ENCODE peak calls at places on chromosomes 1 and 21, in five cellular contexts. A is uterus; U is neuronal stem cell; T is CD4-positive, alpha-beta memory T cell; N is body of pancreas. L is an unnamed sample.

GRCh38 chr1:208203848-208204609 is 40.2 kb downstream of the PLXNA2 start:
- DNase-seq in A (no peak), U (no peak), T (no peak), N (no peak), L (peak)

GRCh38 chr1:76006234-76006633 is 68.3 kb upstream of the ST6GALNAC3 start:
- DNase-seq in A (no peak), U (no peak), T (no peak), N (peak), L (no peak)

GRCh38 chr1:13732971-13733667 is 33.1 kb downstream of the PRDM2 start:
- DNase-seq in A (no peak), U (no peak), T (peak), N (no peak), L (no peak)

GRCh38 chr1:245277276-245277675 is 122.5 kb downstream of the KIF26B start:
- DNase-seq in A (no peak), U (no peak), T (no peak), N (peak), L (no peak)

GRCh38 chr1:117828206-117828605 is 101.2 kb downstream of the GDAP2 start:
- DNase-seq in A (no peak), U (no peak), T (no peak), N (peak), L (peak)

GRCh38 chr1:24964811-24965570 is 34.9 kb upstream of the RUNX3 start:
- DNase-seq in A (no peak), U (no peak), T (peak), N (peak), L (no peak)

GRCh38 chr1:209937996-209938959 is at the start of gene SYT14:
- DNase-seq in A (no peak), U (peak), T (no peak), N (peak), L (no peak)

GRCh38 chr1:167076136-167076710 is 14.0 kb downstream of the GPA33 start:
- DNase-seq in A (no peak), U (no peak), T (no peak), N (no peak), L (no peak)

GRCh38 chr1:247482747-247483146 is 24.8 kb upstream of the OR2B11 start:
- DNase-seq in A (no peak), U (no peak), T (no peak), N (no peak), L (no peak)

GRCh38 chr1:22328331-22329170 is 123.1 kb upstream of the ZBTB40 start:
- DNase-seq in A (no peak), U (no peak), T (no peak), N (no peak), L (peak)

GRCh38 chr21:45540601-45540970 is 1.7 kb downstream of the SLC19A1 start:
- DNase-seq in A (peak), U (no peak), T (no peak), N (peak), L (peak)

GRCh38 chr1:31828341-31828740 is 12.5 kb upstream of the SPOCD1 start:
- DNase-seq in A (no peak), U (no peak), T (no peak), N (no peak), L (no peak)

GRCh38 chr1:231973840-231974239 is 347.2 kb downstream of the DISC1 start:
- DNase-seq in A (no peak), U (no peak), T (peak), N (no peak), L (no peak)

GRCh38 chr1:158180741-158181576 is at the start of gene CD1D:
- DNase-seq in A (peak), U (peak), T (no peak), N (peak), L (no peak)

GRCh38 chr1:224540535-224540934 is 75.6 kb upstream of the CNIH3 start:
- DNase-seq in A (no peak), U (no peak), T (no peak), N (no peak), L (no peak)

GRCh38 chr1:185401019-185401418 is 84.0 kb upstream of the IVNS1ABP start:
- DNase-seq in A (no peak), U (peak), T (no peak), N (no peak), L (no peak)

GRCh38 chr21:34073032-34073748 is at the start of the genes MRPS6 and SLC5A3:
- DNase-seq in A (peak), U (peak), T (peak), N (peak), L (peak)

GRCh38 chr1:11399250-11399649 is 79.7 kb upstream of the DISP3 start:
- DNase-seq in A (no peak), U (no peak), T (no peak), N (no peak), L (no peak)

GRCh38 chr1:169892819-169893644 is 664 bp downstream of the SCYL3 start:
- DNase-seq in A (peak), U (no peak), T (no peak), N (peak), L (peak)

GRCh38 chr21:44568667-44569556 is 4.6 kb upstream of the KRTAP10-4 start:
- DNase-seq in A (no peak), U (no peak), T (no peak), N (no peak), L (no peak)

GRCh38 chr1:245180496-245180895 is 25.7 kb downstream of the KIF26B start:
- DNase-seq in A (no peak), U (no peak), T (no peak), N (no peak), L (no peak)

GRCh38 chr1:2322593-2323295 is 68.6 kb downstream of the MORN1 start:
- DNase-seq in A (peak), U (no peak), T (no peak), N (peak), L (no peak)
- H3K4me3 ChIP-seq in A (peak), U (no peak), T (no peak), N (no peak), L (peak)

GRCh38 chr1:221723018-221723917 is 18.6 kb downstream of the DUSP10 start:
- DNase-seq in A (no peak), U (no peak), T (no peak), N (no peak), L (no peak)
- H3K27ac ChIP-seq in A (no peak), U (no peak), T (no peak), N (no peak), L (no peak)

GRCh38 chr1:212565571-212566305 is 42.8 kb upstream of the ATF3 start:
- DNase-seq in A (no peak), U (no peak), T (no peak), N (no peak), L (no peak)
- H3K4me3 ChIP-seq in A (no peak), U (no peak), T (no peak), N (no peak), L (no peak)

DNA sequence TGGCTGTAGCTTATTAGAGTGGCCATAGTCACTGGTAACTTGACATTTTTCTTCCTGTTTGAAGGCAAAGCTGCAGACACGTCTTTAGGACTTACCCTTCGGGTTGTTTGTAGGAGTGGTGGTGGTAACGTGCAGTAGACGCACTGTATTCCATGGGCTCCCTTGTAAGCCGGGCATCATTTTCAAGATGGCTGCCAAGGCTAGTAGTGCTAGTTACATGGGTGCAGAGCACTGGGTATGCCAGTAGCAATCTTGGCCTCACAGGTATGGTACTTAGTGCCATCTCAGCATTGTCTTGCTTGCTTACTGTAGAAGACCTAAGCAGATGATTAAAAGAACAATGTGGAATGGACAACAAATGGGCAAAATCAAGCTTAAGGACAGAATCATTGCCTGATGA is 1.9 kb downstream of the YBX1 start:
- DNase-seq in A (no peak), U (no peak), T (no peak), N (no peak), L (no peak)
- H3K27ac ChIP-seq in A (no peak), U (no peak), T (peak), N (no peak), L (no peak)

GRCh38 chr21:41926068-41926806 is 27.6 kb downstream of the C2CD2 start:
- DNase-seq in A (no peak), U (no peak), T (peak), N (peak), L (no peak)

GRCh38 chr21:41928621-41929220 is 25.1 kb downstream of the C2CD2 start:
- DNase-seq in A (no peak), U (no peak), T (no peak), N (no peak), L (no peak)

GRCh38 chr21:41929248-41929647 is 24.6 kb downstream of the C2CD2 start:
- DNase-seq in A (no peak), U (no peak), T (no peak), N (no peak), L (no peak)

GRCh38 chr21:41926807-41927171 is 27.0 kb downstream of the C2CD2 start:
- DNase-seq in A (no peak), U (no peak), T (no peak), N (no peak), L (no peak)

DNA sequence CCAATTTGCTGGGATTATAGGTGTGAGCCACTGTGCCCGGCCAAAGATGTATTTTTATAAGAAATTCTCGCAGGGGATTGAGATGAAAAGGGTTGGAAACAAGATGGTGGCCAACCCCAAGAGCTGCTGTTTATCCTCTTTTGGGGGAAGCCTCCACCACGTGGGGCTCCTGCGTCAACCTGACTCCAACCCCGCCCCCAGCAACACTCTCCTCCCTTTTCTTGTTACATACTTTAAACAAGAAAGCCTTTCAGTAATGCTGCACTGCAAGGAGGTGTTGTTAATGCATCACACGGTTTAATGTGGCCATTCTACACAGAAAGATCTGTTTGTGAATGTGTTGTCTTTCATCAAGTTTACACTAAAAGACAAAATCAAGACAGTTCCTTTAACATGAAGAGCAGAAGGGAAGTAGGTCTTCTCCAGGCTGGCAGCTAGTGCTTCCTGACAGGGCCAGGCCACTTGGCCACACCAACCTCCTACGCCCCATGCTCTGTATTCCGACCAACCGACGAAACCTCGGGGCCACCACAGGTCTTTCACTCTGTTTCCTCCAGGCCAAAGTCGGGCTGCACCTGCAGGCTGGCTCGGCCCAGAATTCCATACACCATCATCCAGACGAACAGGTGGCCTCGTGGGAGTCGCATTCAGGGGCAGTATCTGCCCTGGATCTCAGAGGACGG is 25.9 kb downstream of the C2CD2 start:
- DNase-seq in A (no peak), U (no peak), T (no peak), N (no peak), L (no peak)
- H3K4me3 ChIP-seq in A (no peak), U (no peak), T (no peak), N (no peak), L (no peak)

DNA sequence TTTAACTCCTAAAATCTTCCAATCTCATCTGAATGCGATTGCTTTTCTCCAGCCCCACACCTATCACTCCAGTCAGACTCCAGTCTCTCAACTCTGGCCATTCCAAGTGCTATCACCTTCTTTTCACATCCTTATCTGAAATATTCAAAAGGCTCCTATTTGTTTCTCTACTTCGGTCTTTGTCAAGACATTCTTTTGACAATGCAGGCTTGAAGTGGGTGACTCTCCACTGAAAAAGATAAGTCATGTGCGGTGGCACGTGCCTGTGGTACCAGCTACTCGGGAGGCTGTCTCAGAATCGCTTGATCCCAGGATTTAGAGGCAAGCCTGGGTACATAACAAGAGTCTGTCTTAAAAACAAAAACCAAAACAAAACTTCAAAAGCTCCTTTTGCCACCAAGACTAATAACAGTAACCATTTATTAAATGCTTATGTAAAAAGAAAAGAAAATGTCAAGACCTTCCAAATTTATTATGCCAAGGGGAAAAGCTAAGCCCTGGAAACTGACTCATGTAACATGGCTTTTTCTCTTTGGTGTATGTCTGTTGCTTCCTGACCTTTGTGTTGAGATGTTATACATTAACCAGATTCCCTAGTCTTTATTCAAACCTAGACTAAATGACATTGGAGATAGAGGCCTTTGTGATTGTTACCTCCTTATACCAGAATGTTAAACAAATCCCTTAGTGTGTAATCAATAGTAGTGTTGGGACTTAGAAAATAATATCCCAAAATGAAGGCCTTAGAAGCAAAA is 3.6 kb downstream of the ALG14 start:
- DNase-seq in A (no peak), U (no peak), T (no peak), N (peak), L (no peak)
- H3K27ac ChIP-seq in A (no peak), U (no peak), T (no peak), N (peak), L (no peak)

GRCh38 chr1:180232521-180233043 is 2.5 kb downstream of the LHX4 start:
- DNase-seq in A (no peak), U (no peak), T (no peak), N (no peak), L (no peak)

GRCh38 chr1:180235502-180236239 is 5.6 kb downstream of the LHX4 start:
- DNase-seq in A (no peak), U (no peak), T (no peak), N (no peak), L (no peak)

GRCh38 chr1:180235077-180235501 is 5.0 kb downstream of the LHX4 start:
- DNase-seq in A (no peak), U (no peak), T (no peak), N (no peak), L (no peak)

GRCh38 chr1:180233191-180234011 is 3.3 kb downstream of the LHX4 start:
- DNase-seq in A (no peak), U (no peak), T (no peak), N (no peak), L (no peak)

DNA sequence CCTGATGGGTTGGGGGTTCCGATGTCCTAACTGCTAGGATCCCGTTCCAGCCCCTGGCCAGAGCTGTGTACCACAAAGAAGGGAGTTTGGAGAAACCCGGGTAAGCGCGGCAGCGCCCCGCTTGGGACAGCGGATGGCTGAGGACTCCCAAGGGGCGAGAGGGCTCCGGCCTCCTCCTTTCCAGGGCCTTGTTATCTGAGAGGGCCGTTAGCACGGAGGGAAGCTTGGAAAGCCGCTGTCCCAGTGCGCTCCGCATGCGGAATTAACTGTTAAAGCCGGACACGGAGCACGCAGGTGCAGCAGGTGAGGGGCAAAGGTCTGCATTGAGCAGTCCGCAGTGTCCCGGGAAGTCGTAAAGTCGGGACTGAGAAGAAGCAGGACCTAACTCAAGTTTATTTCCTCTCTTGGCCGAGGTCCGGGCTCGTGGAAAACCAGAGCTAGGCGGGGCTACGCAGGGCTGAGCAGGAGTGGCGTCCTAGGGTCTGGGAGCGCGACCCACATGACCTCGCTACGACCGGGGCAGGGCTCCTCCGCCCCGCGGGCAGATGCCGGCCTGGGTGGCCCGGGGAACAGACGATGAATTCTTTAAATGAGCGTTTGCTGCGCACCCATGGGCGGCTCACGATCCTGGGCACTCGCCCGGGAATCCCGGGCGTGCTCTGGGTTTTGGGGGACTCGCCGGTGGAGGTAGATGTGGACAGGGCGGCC is 4.5 kb downstream of the LHX4 start:
- DNase-seq in A (no peak), U (no peak), T (no peak), N (peak), L (no peak)
- H3K4me3 ChIP-seq in A (no peak), U (no peak), T (no peak), N (no peak), L (peak)

GRCh38 chr1:10253755-10254154 is 43.4 kb downstream of the KIF1B start:
- DNase-seq in A (peak), U (no peak), T (peak), N (peak), L (no peak)
- H3K27ac ChIP-seq in A (peak), U (no peak), T (no peak), N (peak), L (peak)